ENCODE peak calls at places on chromosomes 1 and 21, in five cellular contexts. J, K, U, H and R are unnamed samples.

GRCh38 chr1:221816899-221817298 is 75.0 kb upstream of the DUSP10 start:
- DNase-seq in J (no peak), K (no peak), U (no peak), H (no peak), R (peak)

GRCh38 chr1:3642921-3643675 is 6.8 kb downstream of the WRAP73 start:
- DNase-seq in J (no peak), K (no peak), U (no peak), H (no peak), R (no peak)

GRCh38 chr1:44029260-44029910 is 1.9 kb downstream of the SLC6A9 start:
- DNase-seq in J (peak), K (no peak), U (no peak), H (peak), R (no peak)

GRCh38 chr1:213618094-213618493 is 369.7 kb upstream of the PROX1 start:
- DNase-seq in J (no peak), K (no peak), U (no peak), H (no peak), R (no peak)

GRCh38 chr1:183416850-183417690 is 1.1 kb downstream of the NMNAT2 start:
- DNase-seq in J (peak), K (peak), U (peak), H (peak), R (peak)

GRCh38 chr1:167360120-167360519 is 139.4 kb downstream of the POU2F1 start:
- DNase-seq in J (no peak), K (no peak), U (no peak), H (no peak), R (peak)

GRCh38 chr1:6476483-6476882 is 10.5 kb upstream of the TNFRSF25 start:
- DNase-seq in J (no peak), K (no peak), U (no peak), H (no peak), R (no peak)

GRCh38 chr21:37793660-37794059 is 122.6 kb downstream of the KCNJ6 start:
- DNase-seq in J (no peak), K (no peak), U (no peak), H (no peak), R (peak)

GRCh38 chr1:115411388-115412063 is 73.5 kb upstream of the NGF start:
- DNase-seq in J (no peak), K (peak), U (no peak), H (no peak), R (peak)

GRCh38 chr1:204464174-204464573 is 30.4 kb downstream of the PIK3C2B start:
- DNase-seq in J (no peak), K (no peak), U (no peak), H (no peak), R (no peak)

GRCh38 chr21:44958471-44959191 is 18.8 kb downstream of the SLX9 start:
- DNase-seq in J (no peak), K (peak), U (peak), H (peak), R (peak)